ENCODE peak calls at places on chromosomes 7 and 10, in six cellular contexts. B is HCT116, J is GM12878, D is HepG2, W is K562, H is H1. Y is an unnamed sample. For H3K9me3, the result is how much of the 10 kb centered on the place peaks cover.

GRCh38 chr10:4656576-4657194 is 169.3 kb upstream of the AKR1E2 start:
- DNase-seq in B (peak), J (no peak), D (peak), W (peak), H (no peak), Y (no peak)

GRCh38 chr7:52719677-52720076 is 315.8 kb upstream of the POM121L12 start:
- DNase-seq in B (no peak), J (no peak), D (no peak), W (no peak), H (no peak), Y (no peak)

GRCh38 chr7:2861509-2861908 is 17.4 kb upstream of the GNA12 start:
- DNase-seq in B (no peak), J (no peak), D (no peak), W (no peak), H (no peak), Y (no peak)

GRCh38 chr10:61937631-61938284 is 36.3 kb downstream of the ARID5B start:
- DNase-seq in B (no peak), J (no peak), D (no peak), W (no peak), H (no peak), Y (no peak)

GRCh38 chr7:81684513-81685262 is 85.2 kb downstream of the HGF start:
- DNase-seq in B (peak), J (peak), D (peak), W (no peak), H (no peak), Y (no peak)

GRCh38 chr10:52443419-52444388 is 129.6 kb downstream of the DKK1 start:
- DNase-seq in B (peak), J (no peak), D (peak), W (no peak), H (no peak), Y (no peak)

GRCh38 chr10:87656431-87657072 is 3.1 kb upstream of the PAPSS2 start:
- DNase-seq in B (no peak), J (no peak), D (peak), W (peak), H (no peak), Y (no peak)

GRCh38 chr7:37284805-37285211 is 163.9 kb downstream of the ELMO1 start:
- DNase-seq in B (peak), J (peak), D (peak), W (peak), H (peak), Y (peak)

GRCh38 chr10:70596110-70596798 is 6.3 kb downstream of the PRF1 start:
- DNase-seq in B (no peak), J (no peak), D (peak), W (peak), H (peak), Y (no peak)

GRCh38 chr7:78542551-78542950 is 744.0 kb downstream of the PHTF2 start:
- DNase-seq in B (no peak), J (no peak), D (no peak), W (no peak), H (no peak), Y (no peak)

GRCh38 chr10:4136121-4136520 is 351.1 kb upstream of the KLF6 start:
- DNase-seq in B (no peak), J (peak), D (no peak), W (no peak), H (no peak), Y (no peak)

GRCh38 chr10:98415710-98416077 is 712 bp upstream of the PYROXD2 start:
- DNase-seq in B (no peak), J (no peak), D (peak), W (no peak), H (no peak), Y (no peak)

GRCh38 chr10:30744124-30744523 is 114.6 kb upstream of the LYZL2 start:
- DNase-seq in B (no peak), J (no peak), D (no peak), W (no peak), H (no peak), Y (no peak)

GRCh38 chr10:44759122-44759521 is 152.0 kb upstream of the TMEM72 start:
- DNase-seq in B (no peak), J (no peak), D (no peak), W (no peak), H (no peak), Y (no peak)

GRCh38 chr7:28103984-28104628 is 76.5 kb downstream of the JAZF1 start:
- DNase-seq in B (no peak), J (no peak), D (no peak), W (no peak), H (no peak), Y (no peak)

GRCh38 chr7:74372511-74373111 is 81.1 kb upstream of the GTF2IRD1 start:
- DNase-seq in B (no peak), J (no peak), D (no peak), W (no peak), H (peak), Y (no peak)

GRCh38 chr7:139034855-139035587 is 821 bp downstream of the ZC3HAV1L start:
- DNase-seq in B (no peak), J (no peak), D (no peak), W (peak), H (peak), Y (no peak)

GRCh38 chr10:31754803-31755624 is 173.6 kb downstream of the ARHGAP12 start:
- DNase-seq in B (no peak), J (no peak), D (peak), W (no peak), H (peak), Y (no peak)

GRCh38 chr10:79021331-79021907 is 47.3 kb upstream of the ZMIZ1 start:
- DNase-seq in B (no peak), J (no peak), D (no peak), W (no peak), H (no peak), Y (no peak)

GRCh38 chr10:17607603-17608332 is 9.4 kb downstream of the HACD1 start:
- DNase-seq in B (peak), J (no peak), D (peak), W (peak), H (no peak), Y (no peak)

GRCh38 chr7:158274404-158274811 is 313.2 kb downstream of the PTPRN2 start:
- DNase-seq in B (no peak), J (no peak), D (no peak), W (no peak), H (no peak), Y (no peak)

GRCh38 chr7:158271646-158272045 is 316.0 kb downstream of the PTPRN2 start:
- DNase-seq in B (no peak), J (no peak), D (no peak), W (no peak), H (no peak), Y (no peak)

GRCh38 chr7:158272091-158272490 is 315.5 kb downstream of the PTPRN2 start:
- DNase-seq in B (no peak), J (no peak), D (no peak), W (no peak), H (no peak), Y (no peak)

GRCh38 chr7:158272509-158273137 is 315.0 kb downstream of the PTPRN2 start:
- DNase-seq in B (no peak), J (no peak), D (no peak), W (no peak), H (no peak), Y (no peak)

GRCh38 chr7:158273138-158273651 is 314.4 kb downstream of the PTPRN2 start:
- DNase-seq in B (no peak), J (no peak), D (no peak), W (no peak), H (no peak), Y (no peak)
- H3K9me3 ChIP-seq in B (under half), J (under half), D (under half), W (under half), H (under half), Y (under half)

GRCh38 chr7:21767300-21767900 is 178.3 kb downstream of the CDCA7L start:
- DNase-seq in B (peak), J (peak), D (peak), W (peak), H (no peak), Y (peak)
- TF ChIP-seq ZNF274 in B (no peak), J (no peak), D (no peak), W (no peak), H (no peak), Y (no peak)

DNA sequence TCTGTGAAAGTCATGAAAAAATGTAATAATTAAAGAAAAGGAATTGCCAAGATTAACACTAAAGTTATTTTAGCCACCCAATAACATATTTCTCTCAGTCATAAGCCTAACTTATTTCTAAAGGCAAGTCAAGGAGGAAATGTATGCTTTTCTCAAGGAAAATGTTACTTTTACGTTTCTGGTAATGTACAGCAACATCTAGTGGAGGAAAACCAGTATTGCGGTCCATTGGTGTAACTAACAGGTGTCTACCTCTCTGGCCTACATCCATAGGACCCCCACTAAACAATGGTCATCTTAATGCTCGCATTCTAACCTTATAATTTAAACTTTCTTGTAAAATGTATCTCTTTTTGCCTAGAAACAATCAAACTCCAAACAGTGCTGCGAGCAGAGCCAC is 437.5 kb downstream of the KIF20B start:
- DNase-seq in B (no peak), J (no peak), D (peak), W (peak), H (no peak), Y (peak)
- H3K9me3 ChIP-seq in B (under half), J (under half), D (half or more), W (under half), H (under half), Y (under half)

DNA sequence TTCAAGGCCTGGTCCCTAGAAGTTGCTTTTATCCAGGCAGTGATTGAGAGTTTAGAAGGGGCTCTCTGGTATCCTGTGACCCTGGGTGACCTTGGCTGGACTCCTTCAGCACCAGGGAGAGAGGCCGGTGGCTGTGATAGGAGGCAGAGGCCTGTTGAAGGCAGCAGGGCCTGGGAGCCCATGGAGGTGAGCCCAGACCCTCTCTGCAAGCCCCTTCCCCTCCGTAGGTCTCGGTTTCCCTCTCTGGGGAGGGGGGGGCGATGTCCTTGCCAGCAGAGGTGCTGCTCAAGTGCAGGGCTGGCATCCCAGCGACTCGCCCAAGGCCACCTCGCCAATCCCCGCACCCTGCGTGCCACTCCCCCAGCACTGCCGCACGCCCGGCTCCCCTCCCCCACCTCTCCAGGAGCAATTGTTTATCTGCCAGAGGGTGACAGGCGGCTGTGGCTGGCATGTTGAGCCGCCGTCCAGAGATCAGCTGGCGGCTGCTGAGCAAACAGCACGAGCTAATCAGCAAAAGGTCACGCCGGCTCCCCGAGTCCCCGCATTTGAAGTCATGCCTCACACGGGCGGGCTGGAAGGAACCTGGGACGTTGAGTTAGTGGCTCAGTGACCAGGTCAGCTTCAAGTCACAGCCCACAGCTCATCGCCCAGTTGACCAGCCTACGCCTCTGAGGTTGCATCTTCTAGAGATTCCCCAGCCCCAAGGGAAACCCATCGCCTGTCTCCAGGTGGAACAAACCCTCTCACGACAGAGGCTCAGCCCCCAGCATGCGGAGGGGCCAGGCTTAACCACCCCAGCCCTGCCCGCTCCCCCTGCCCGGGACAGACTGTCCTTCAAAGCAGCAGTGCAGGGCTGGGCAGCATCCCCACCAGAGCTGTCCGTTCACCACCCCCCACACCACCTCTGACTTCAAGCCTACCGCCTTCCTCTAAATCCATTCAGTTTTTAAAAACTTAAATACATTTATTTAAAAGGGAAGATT is 43.7 kb downstream of the ELFN1 start:
- DNase-seq in B (no peak), J (no peak), D (peak), W (no peak), H (no peak), Y (peak)
- TF ChIP-seq ZNF274 in B (no peak), J (no peak), D (peak), W (no peak), H (no peak), Y (no peak)

DNA sequence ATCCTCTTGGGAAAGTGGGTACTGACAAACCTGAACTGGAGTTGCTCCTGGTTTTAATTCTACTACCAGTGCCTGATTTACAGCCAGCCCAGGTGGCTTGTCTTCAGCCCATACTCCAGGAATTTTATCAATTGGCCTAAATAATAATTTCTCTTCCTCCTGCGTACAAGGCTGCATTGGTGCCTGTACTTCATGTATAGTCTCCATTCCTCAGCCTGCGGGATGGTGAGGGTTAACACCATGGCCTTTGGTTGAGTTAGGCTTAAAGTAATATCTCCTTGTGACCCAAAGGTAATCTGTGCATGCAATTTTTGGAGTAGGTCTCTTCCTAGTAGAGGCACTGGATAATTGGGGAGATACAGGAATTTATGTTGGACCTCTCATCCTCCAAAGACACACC is 5.5 kb upstream of the ZNF117 start:
- DNase-seq in B (no peak), J (no peak), D (no peak), W (no peak), H (no peak), Y (no peak)
- H3K9me3 ChIP-seq in B (under half), J (under half), D (under half), W (half or more), H (under half), Y (half or more)

GRCh38 chr7:129702316-129702715 is 90.8 kb downstream of the NRF1 start:
- DNase-seq in B (no peak), J (no peak), D (no peak), W (no peak), H (no peak), Y (no peak)
- TF ChIP-seq ZNF274 in B (no peak), J (no peak), D (no peak), W (no peak), H (no peak), Y (no peak)

GRCh38 chr7:158284617-158285382 is 302.8 kb downstream of the PTPRN2 start:
- DNase-seq in B (no peak), J (no peak), D (no peak), W (no peak), H (peak), Y (no peak)

GRCh38 chr7:158284121-158284520 is 303.5 kb downstream of the PTPRN2 start:
- DNase-seq in B (no peak), J (no peak), D (no peak), W (no peak), H (peak), Y (no peak)

GRCh38 chr7:158286210-158286609 is 301.4 kb downstream of the PTPRN2 start:
- DNase-seq in B (no peak), J (no peak), D (no peak), W (no peak), H (no peak), Y (no peak)

GRCh38 chr7:158283016-158283974 is 304.3 kb downstream of the PTPRN2 start:
- DNase-seq in B (no peak), J (no peak), D (no peak), W (no peak), H (peak), Y (no peak)

GRCh38 chr7:158285383-158285770 is 302.2 kb downstream of the PTPRN2 start:
- DNase-seq in B (no peak), J (no peak), D (no peak), W (no peak), H (peak), Y (no peak)
- H3K9me3 ChIP-seq in B (under half), J (under half), D (under half), W (under half), H (under half), Y (under half)

GRCh38 chr10:124389613-124390361 is 28.9 kb downstream of the OAT start:
- DNase-seq in B (no peak), J (no peak), D (no peak), W (no peak), H (no peak), Y (no peak)

GRCh38 chr10:124388823-124389612 is 29.7 kb downstream of the OAT start:
- DNase-seq in B (peak), J (peak), D (peak), W (peak), H (peak), Y (peak)

GRCh38 chr10:124390788-124391187 is 27.9 kb downstream of the OAT start:
- DNase-seq in B (no peak), J (no peak), D (no peak), W (no peak), H (no peak), Y (no peak)

GRCh38 chr10:124392651-124393342 is 25.9 kb downstream of the OAT start:
- DNase-seq in B (no peak), J (no peak), D (no peak), W (no peak), H (no peak), Y (no peak)

DNA sequence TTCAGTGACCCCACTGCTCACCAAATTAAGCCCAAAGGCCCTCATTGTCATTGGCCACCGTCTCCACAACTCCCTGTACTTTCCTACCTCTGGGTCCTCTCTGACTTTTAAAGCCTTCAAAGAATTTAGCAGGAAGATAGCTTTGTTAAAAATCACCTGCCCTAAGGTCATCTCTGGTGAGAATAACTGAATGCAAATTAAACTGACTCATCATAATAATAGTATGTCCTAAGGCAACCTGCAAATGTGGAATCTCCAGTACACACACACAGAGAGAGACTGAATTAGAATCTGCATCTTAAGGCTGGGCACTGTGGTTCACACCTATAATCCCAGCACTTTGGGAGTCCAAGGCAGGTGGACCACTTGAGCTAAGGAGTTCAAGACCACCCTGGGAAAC is 24.1 kb downstream of the OAT start:
- DNase-seq in B (no peak), J (no peak), D (no peak), W (no peak), H (no peak), Y (no peak)
- TF ChIP-seq ZNF274 in B (no peak), J (no peak), D (no peak), W (no peak), H (no peak), Y (no peak)

Y was measured in NT2/D1.